ENCODE peak calls at places on chromosomes 12 and 14, in seven cellular contexts. D is NCI-H1417 treated with DMSO at 0.1 percent for 48 hours; E is ovary; O is activated CD4-positive, alpha-beta T cell treated with anti-CD3 and anti-CD28 coated beads, Interleukin-2, amount 50 U/mL, for 1 hour; N is ELF-1; J is HTR-8/SVneo; F is T-helper 17 cell. H is an unnamed sample.

GRCh38 chr14:55123101-55123500 is 6.0 kb upstream of the LGALS3 start:
- DNase-seq in O (no peak), J (peak), N (no peak), F (no peak), D (no peak), E (no peak), H (no peak)

GRCh38 chr12:124686885-124687694 is 119.7 kb upstream of the NCOR2 start:
- DNase-seq in O (no peak), N (no peak), F (no peak), E (no peak), D (no peak), J (no peak), H (no peak)

GRCh38 chr12:111434049-111434448 is 28.3 kb downstream of the SH2B3 start:
- DNase-seq in O (no peak), N (no peak), E (no peak), J (no peak), F (no peak), D (no peak), H (no peak)

GRCh38 chr12:55715833-55716581 is at the start of gene BLOC1S1:
- DNase-seq in J (peak), N (peak), D (peak), F (peak), E (peak), O (peak), H (peak)

GRCh38 chr14:72657214-72657921 is 236.5 kb downstream of the DPF3 start:
- DNase-seq in E (no peak), J (no peak), D (no peak), F (no peak), O (no peak), N (no peak), H (no peak)

GRCh38 chr14:69288001-69288771 is 28.2 kb downstream of the GALNT16 start:
- DNase-seq in E (peak), J (no peak), O (no peak), F (no peak), D (no peak), N (peak), H (no peak)

GRCh38 chr12:61272441-61272840 is 987.8 kb upstream of the USP15 start:
- DNase-seq in F (no peak), E (no peak), J (no peak), O (no peak), D (no peak), N (no peak), H (no peak)

GRCh38 chr12:75812341-75813018 is 219.1 kb downstream of the PHLDA1 start:
- DNase-seq in J (no peak), O (no peak), D (no peak), F (no peak), N (peak), E (no peak), H (no peak)